ENCODE peak calls at places on chromosomes 4 and X, in four cellular contexts. One of them, this sample, is unnamed.

GRCh38 chr4:165560941-165561340 is 182.1 kb downstream of the CPE start:
- DNase-seq in endothelial cell: no peak
- DNase-seq in psoas muscle: no peak
- DNase-seq in sciatic nerve: no peak
- DNase-seq in this sample: no peak

GRCh38 chr4:122826596-122827257 is at the start of gene FGF2:
- DNase-seq in psoas muscle: peak
- DNase-seq in endothelial cell: peak
- DNase-seq in sciatic nerve: peak
- DNase-seq in this sample: no peak

GRCh38 chr4:123430031-123430430 is 33.4 kb downstream of the SPRY1 start:
- DNase-seq in endothelial cell: no peak
- DNase-seq in sciatic nerve: no peak
- DNase-seq in psoas muscle: no peak
- DNase-seq in this sample: no peak

GRCh38 chr4:168636506-168637176 is 139.8 kb downstream of the PALLD start:
- DNase-seq in psoas muscle: no peak
- DNase-seq in endothelial cell: no peak
- DNase-seq in sciatic nerve: no peak
- DNase-seq in this sample: no peak

GRCh38 chr4:48445704-48446103 is 37.4 kb upstream of the SLC10A4 start:
- DNase-seq in psoas muscle: no peak
- DNase-seq in sciatic nerve: no peak
- DNase-seq in endothelial cell: no peak
- DNase-seq in this sample: no peak

GRCh38 chr4:158484173-158484885 is 37.4 kb upstream of the RXFP1 start:
- DNase-seq in endothelial cell: no peak
- DNase-seq in sciatic nerve: no peak
- DNase-seq in psoas muscle: no peak
- DNase-seq in this sample: no peak

GRCh38 chr4:54676062-54676461 is 18.3 kb downstream of the KIT start:
- DNase-seq in endothelial cell: no peak
- DNase-seq in psoas muscle: no peak
- DNase-seq in sciatic nerve: no peak
- DNase-seq in this sample: no peak

GRCh38 chr4:55258152-55258863 is 87.7 kb upstream of the SRD5A3 start:
- DNase-seq in endothelial cell: no peak
- DNase-seq in psoas muscle: no peak
- DNase-seq in sciatic nerve: no peak
- DNase-seq in this sample: no peak

GRCh38 chr4:37976513-37976912 is 16.3 kb downstream of the PTTG2 start:
- DNase-seq in endothelial cell: no peak
- DNase-seq in sciatic nerve: no peak
- DNase-seq in psoas muscle: no peak
- DNase-seq in this sample: no peak

GRCh38 chr4:6470502-6471302 is 1.7 kb downstream of the PPP2R2C start:
- DNase-seq in psoas muscle: peak
- DNase-seq in endothelial cell: peak
- DNase-seq in sciatic nerve: peak
- DNase-seq in this sample: no peak

GRCh38 chr4:71604785-71605184 is 179.1 kb downstream of the GC start:
- DNase-seq in psoas muscle: no peak
- DNase-seq in endothelial cell: no peak
- DNase-seq in sciatic nerve: no peak
- DNase-seq in this sample: no peak

GRCh38 chr4:162650166-162650565 is 486.4 kb upstream of the FSTL5 start:
- DNase-seq in endothelial cell: no peak
- DNase-seq in psoas muscle: no peak
- DNase-seq in sciatic nerve: no peak
- DNase-seq in this sample: no peak

GRCh38 chrX:96447161-96447560 is 237.5 kb upstream of the DIAPH2 start:
- DNase-seq in psoas muscle: no peak
- DNase-seq in sciatic nerve: no peak
- DNase-seq in endothelial cell: no peak
- DNase-seq in this sample: no peak

GRCh38 chr4:78951862-78952472 is 12.7 kb upstream of the PAQR3 start:
- DNase-seq in sciatic nerve: no peak
- DNase-seq in endothelial cell: peak
- DNase-seq in psoas muscle: no peak
- DNase-seq in this sample: no peak

GRCh38 chr4:78768447-78769177 is 7.5 kb upstream of the BMP2K start:
- DNase-seq in sciatic nerve: no peak
- DNase-seq in psoas muscle: no peak
- DNase-seq in endothelial cell: no peak
- DNase-seq in this sample: peak

GRCh38 chr4:183493246-183493645 is 11.6 kb upstream of the ING2 start:
- DNase-seq in endothelial cell: no peak
- DNase-seq in sciatic nerve: no peak
- DNase-seq in psoas muscle: no peak
- DNase-seq in this sample: no peak

GRCh38 chrX:526295-527224 is 104.0 kb upstream of the SHOX start:
- DNase-seq in psoas muscle: no peak
- DNase-seq in sciatic nerve: no peak
- DNase-seq in endothelial cell: no peak
- DNase-seq in this sample: no peak

GRCh38 chrX:108439961-108440696 is 491 bp downstream of the COL4A5 start:
- DNase-seq in sciatic nerve: peak
- DNase-seq in psoas muscle: no peak
- DNase-seq in endothelial cell: peak
- DNase-seq in this sample: no peak

GRCh38 chr4:113169368-113169767 is 119.9 kb downstream of the ANK2 start:
- DNase-seq in sciatic nerve: no peak
- DNase-seq in psoas muscle: no peak
- DNase-seq in endothelial cell: no peak
- DNase-seq in this sample: no peak

GRCh38 chr4:183721207-183722081 is 62.4 kb downstream of the TRAPPC11 start:
- DNase-seq in psoas muscle: peak
- DNase-seq in sciatic nerve: peak
- DNase-seq in endothelial cell: peak
- DNase-seq in this sample: peak

GRCh38 chr4:54473077-54473545 is 184.6 kb upstream of the KIT start:
- DNase-seq in psoas muscle: no peak
- DNase-seq in sciatic nerve: no peak
- DNase-seq in endothelial cell: no peak
- DNase-seq in this sample: no peak

GRCh38 chrX:154712781-154713391 is 38.0 kb downstream of the GAB3 start:
- DNase-seq in sciatic nerve: no peak
- DNase-seq in psoas muscle: no peak
- DNase-seq in endothelial cell: no peak
- DNase-seq in this sample: no peak

GRCh38 chr4:107876096-107876495 is 51.4 kb downstream of the SGMS2 start:
- DNase-seq in psoas muscle: no peak
- DNase-seq in endothelial cell: no peak
- DNase-seq in sciatic nerve: no peak
- DNase-seq in this sample: peak

GRCh38 chr4:142815834-142816233 is 30.3 kb downstream of the INPP4B start:
- DNase-seq in sciatic nerve: no peak
- DNase-seq in psoas muscle: no peak
- DNase-seq in endothelial cell: no peak
- DNase-seq in this sample: no peak

GRCh38 chr4:86498560-86499166 is 95.5 kb upstream of the PTPN13 start:
- DNase-seq in endothelial cell: peak
- DNase-seq in sciatic nerve: no peak
- DNase-seq in psoas muscle: no peak
- DNase-seq in this sample: peak

GRCh38 chr4:48093949-48094550 is 40.0 kb downstream of the TXK start:
- DNase-seq in psoas muscle: no peak
- DNase-seq in sciatic nerve: no peak
- DNase-seq in endothelial cell: no peak
- DNase-seq in this sample: no peak

GRCh38 chr4:123986268-123986798 is 589.7 kb downstream of the SPRY1 start:
- DNase-seq in sciatic nerve: no peak
- DNase-seq in endothelial cell: no peak
- DNase-seq in psoas muscle: peak
- DNase-seq in this sample: no peak

GRCh38 chrX:110944793-110945466 is 149.3 kb upstream of the CHRDL1 start:
- DNase-seq in psoas muscle: no peak
- DNase-seq in endothelial cell: no peak
- DNase-seq in sciatic nerve: no peak
- DNase-seq in this sample: no peak

GRCh38 chr4:46389301-46389761 is 597 bp downstream of the GABRA2 start:
- DNase-seq in sciatic nerve: peak
- DNase-seq in psoas muscle: no peak
- DNase-seq in endothelial cell: no peak
- DNase-seq in this sample: no peak

GRCh38 chr4:13544556-13545393 is 467 bp upstream of the NKX3-2 start:
- DNase-seq in sciatic nerve: no peak
- DNase-seq in endothelial cell: peak
- DNase-seq in psoas muscle: peak
- DNase-seq in this sample: peak

GRCh38 chr4:152668338-152668964 is 11.3 kb downstream of the TMEM154 start:
- DNase-seq in sciatic nerve: no peak
- DNase-seq in endothelial cell: no peak
- DNase-seq in psoas muscle: no peak
- DNase-seq in this sample: no peak

This sample was measured in GF-D8.